ENCODE peak calls at places on chromosomes 6 and 20, in six cellular contexts. F is pancreas, P is lower lobe of right lung, Z is aorta, S is fibroblast of lung, V is Peyer's patch. H is an unnamed sample. For H3K27me3, the result is how much of the 10 kb centered on the place peaks cover.

GRCh38 chr6:34015576-34015975 is 130.3 kb downstream of the GRM4 start:
- DNase-seq in V (no peak), F (no peak), S (peak), P (peak), Z (peak), H (no peak)

GRCh38 chr20:3788685-3789155 is 2.2 kb upstream of the CENPB start:
- DNase-seq in F (no peak), S (no peak), Z (no peak), V (peak), P (peak), H (no peak)

GRCh38 chr6:85537055-85537494 is 56.6 kb downstream of the SNX14 start:
- DNase-seq in V (no peak), S (no peak), Z (no peak), P (no peak), F (no peak), H (no peak)

GRCh38 chr20:49149281-49150045 is 38.7 kb downstream of the STAU1 start:
- DNase-seq in Z (no peak), P (no peak), F (no peak), S (no peak), V (no peak), H (no peak)

GRCh38 chr6:84847349-84848160 is 83.2 kb upstream of the TBX18 start:
- DNase-seq in Z (no peak), V (no peak), F (no peak), S (peak), P (no peak), H (no peak)

GRCh38 chr6:62285612-62286469 is at the start of gene KHDRBS2:
- DNase-seq in P (peak), Z (peak), S (no peak), V (peak), F (peak), H (peak)

GRCh38 chr6:45668705-45669104 is 291.0 kb upstream of the SUPT3H start:
- DNase-seq in P (no peak), V (no peak), F (no peak), S (no peak), Z (no peak), H (no peak)

GRCh38 chr6:33822575-33823395 is 19.0 kb upstream of the MLN start:
- DNase-seq in V (no peak), F (no peak), P (peak), S (no peak), Z (no peak), H (peak)

GRCh38 chr6:116115781-116116180 is 10.2 kb downstream of the COL10A1 start:
- DNase-seq in Z (no peak), S (no peak), P (no peak), V (no peak), F (no peak), H (no peak)

GRCh38 chr6:154080434-154081189 is 41.6 kb downstream of the OPRM1 start:
- DNase-seq in F (no peak), P (no peak), S (peak), V (no peak), Z (no peak), H (no peak)

GRCh38 chr6:17493286-17493685 is 99.9 kb downstream of the CAP2 start:
- DNase-seq in Z (no peak), V (no peak), F (no peak), P (no peak), S (peak), H (peak)

GRCh38 chr6:135323202-135323668 is 142.1 kb downstream of the MYB start:
- DNase-seq in Z (no peak), V (no peak), F (no peak), P (no peak), S (peak), H (no peak)

GRCh38 chr6:64383277-64383676 is 747.7 kb downstream of the PHF3 start:
- DNase-seq in S (no peak), F (no peak), Z (no peak), P (no peak), V (no peak), H (no peak)

GRCh38 chr20:38414769-38415450 is 20.2 kb downstream of the SNHG17 start:
- DNase-seq in F (no peak), S (no peak), P (no peak), V (no peak), Z (no peak), H (no peak)

GRCh38 chr6:44315506-44315905 is 2.4 kb upstream of the AARS2 start:
- DNase-seq in V (no peak), Z (no peak), P (no peak), F (no peak), S (no peak), H (no peak)

GRCh38 chr6:169904051-169904922 is 152.9 kb downstream of the ERMARD start:
- DNase-seq in Z (no peak), P (no peak), V (no peak), S (no peak), F (no peak), H (no peak)

GRCh38 chr6:30169658-30170614 is 6.6 kb downstream of the TRIM15 start:
- DNase-seq in S (peak), Z (no peak), P (no peak), V (no peak), F (no peak), H (no peak)
- H3K27me3 ChIP-seq in S (under half), Z (under half), P (under half), V (under half), F (under half), H (under half)

GRCh38 chr20:43938017-43938655 is 23.5 kb downstream of the TOX2 start:
- DNase-seq in P (no peak), V (no peak), S (no peak), F (no peak), Z (no peak), H (no peak)
- H3K27me3 ChIP-seq in P (under half), V (under half), S (under half), F (under half), Z (under half), H (under half)

GRCh38 chr6:10424005-10424404 is 9.1 kb upstream of the TFAP2A start:
- DNase-seq in F (no peak), S (no peak), V (no peak), P (no peak), Z (no peak), H (no peak)
- H3K27me3 ChIP-seq in F (under half), S (half or more), V (under half), P (half or more), Z (under half), H (under half)

GRCh38 chr6:99605074-99605726 is 1.4 kb upstream of the PRDM13 start:
- DNase-seq in F (no peak), Z (no peak), V (no peak), S (no peak), P (no peak), H (no peak)

GRCh38 chr6:99604161-99605073 is 2.2 kb upstream of the PRDM13 start:
- DNase-seq in F (no peak), Z (no peak), S (no peak), P (peak), V (no peak), H (no peak)

GRCh38 chr6:99603421-99604160 is 3.0 kb upstream of the PRDM13 start:
- DNase-seq in P (peak), S (peak), V (no peak), F (no peak), Z (no peak), H (peak)

GRCh38 chr6:99605911-99606669 is 543 bp upstream of the PRDM13 start:
- DNase-seq in V (no peak), P (no peak), S (no peak), F (no peak), Z (no peak), H (no peak)

GRCh38 chr6:99602519-99603420 is 3.9 kb upstream of the PRDM13 start:
- DNase-seq in F (no peak), P (peak), V (no peak), Z (no peak), S (no peak), H (no peak)
- H3K27me3 ChIP-seq in F (half or more), P (half or more), V (under half), Z (under half), S (half or more), H (half or more)

DNA sequence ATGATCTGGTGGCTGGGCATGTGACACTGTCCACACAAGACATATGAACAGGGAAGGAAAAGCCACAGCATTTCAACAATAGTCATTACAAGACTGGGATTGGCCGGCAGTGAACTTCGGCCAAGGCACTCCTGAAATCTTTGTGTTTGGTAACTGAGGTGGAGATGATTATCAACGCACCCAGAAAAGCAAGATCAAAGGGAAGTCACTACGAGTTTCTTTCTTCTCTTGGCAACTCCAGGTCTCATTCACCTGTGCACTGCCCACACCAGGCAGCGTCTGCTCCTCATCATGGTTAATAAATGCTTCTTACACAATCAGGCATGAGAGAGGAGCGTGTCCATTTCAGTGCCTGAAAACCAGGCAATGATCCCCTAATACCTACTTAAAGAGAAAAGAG is 20.5 kb upstream of the FOXC1 start:
- DNase-seq in S (no peak), Z (no peak), F (no peak), P (no peak), V (peak), H (no peak)
- H3K27me3 ChIP-seq in S (under half), Z (under half), F (under half), P (under half), V (under half), H (under half)

DNA sequence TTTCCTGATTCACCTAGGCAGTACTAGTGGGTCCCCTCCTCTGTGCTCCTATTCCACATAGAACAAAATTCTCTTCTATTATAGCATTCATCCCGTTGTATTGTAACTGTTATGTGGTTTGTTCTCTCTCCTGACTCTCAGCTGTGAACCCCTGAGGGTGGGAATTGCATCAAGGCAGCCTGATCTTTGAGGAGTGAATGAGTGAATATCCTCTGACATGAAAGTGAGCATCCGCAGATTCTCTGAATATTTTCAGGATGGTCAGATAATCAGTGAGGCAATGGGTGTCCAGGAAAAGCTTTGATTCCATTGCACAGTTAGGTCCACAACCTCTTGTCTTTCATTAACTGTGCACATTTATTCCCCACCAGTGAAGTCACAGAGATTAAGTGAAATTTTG is 67.6 kb upstream of the SLC22A23 start:
- DNase-seq in F (no peak), S (no peak), P (no peak), V (no peak), Z (no peak), H (no peak)
- H3K27me3 ChIP-seq in F (under half), S (under half), P (under half), V (under half), Z (under half), H (under half)

GRCh38 chr20:62989201-62989601 is 17.6 kb downstream of the BHLHE23 start:
- DNase-seq in P (no peak), V (no peak), Z (no peak), S (no peak), F (no peak), H (no peak)

GRCh38 chr20:62984666-62985065 is 22.1 kb downstream of the BHLHE23 start:
- DNase-seq in P (no peak), F (no peak), Z (no peak), V (no peak), S (no peak), H (no peak)

GRCh38 chr20:62987114-62987513 is 19.6 kb downstream of the BHLHE23 start:
- DNase-seq in F (no peak), P (no peak), S (no peak), V (no peak), Z (no peak), H (no peak)

GRCh38 chr20:62985089-62985778 is 21.5 kb downstream of the BHLHE23 start:
- DNase-seq in F (no peak), S (no peak), V (no peak), Z (no peak), P (no peak), H (no peak)

DNA sequence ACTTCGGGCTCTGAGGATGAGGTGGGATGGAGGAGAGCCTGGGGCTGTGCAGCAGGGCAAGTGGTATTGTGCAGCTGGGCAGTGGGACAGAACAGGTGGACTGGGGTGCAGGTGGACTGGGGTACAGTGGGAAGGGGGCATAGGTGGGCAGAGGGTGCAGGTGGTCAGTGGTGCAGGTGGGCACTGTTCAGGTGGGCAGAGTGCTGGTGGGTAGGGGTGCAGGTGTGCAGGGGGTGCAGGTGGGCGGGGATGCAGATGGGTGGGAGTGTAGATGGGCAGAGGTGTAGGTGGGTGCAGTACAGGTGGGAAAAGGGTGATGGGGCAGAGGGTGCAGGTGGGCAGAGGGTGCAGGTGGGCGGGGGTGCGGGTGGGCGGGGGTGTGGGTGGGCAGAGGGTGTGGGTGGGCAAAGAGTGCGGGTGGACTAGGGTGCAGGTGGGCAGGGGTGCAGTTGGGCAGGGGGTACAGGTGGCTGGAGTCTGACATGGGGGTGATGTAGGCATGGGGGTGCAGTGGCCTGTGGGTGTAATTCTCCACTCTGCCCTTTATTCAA is 20.4 kb downstream of the BHLHE23 start:
- DNase-seq in F (no peak), P (no peak), S (no peak), Z (no peak), V (no peak), H (no peak)
- H3K27me3 ChIP-seq in F (under half), P (under half), S (under half), Z (under half), V (under half), H (under half)

GRCh38 chr20:40860487-40860902 is 168.1 kb upstream of the TOP1 start:
- DNase-seq in Z (no peak), S (peak), P (no peak), V (no peak), F (no peak), H (peak)

GRCh38 chr20:40865095-40865494 is 163.5 kb upstream of the TOP1 start:
- DNase-seq in V (no peak), Z (no peak), P (no peak), F (no peak), S (no peak), H (no peak)

GRCh38 chr20:40863337-40863919 is 165.2 kb upstream of the TOP1 start:
- DNase-seq in S (no peak), F (no peak), P (no peak), V (no peak), Z (no peak), H (no peak)

GRCh38 chr20:40864470-40864869 is 164.2 kb upstream of the TOP1 start:
- DNase-seq in V (no peak), S (no peak), Z (no peak), F (no peak), P (no peak), H (no peak)

GRCh38 chr20:40861427-40862008 is 167.1 kb upstream of the TOP1 start:
- DNase-seq in F (no peak), V (no peak), P (no peak), Z (no peak), S (no peak), H (no peak)
- H3K27me3 ChIP-seq in F (under half), V (under half), P (under half), Z (under half), S (under half), H (under half)